ENCODE peak calls at places on chromosomes 3 and 15, in four cellular contexts. P is GM23248, U is HepG2, O is HCT116. T is an unnamed sample.

GRCh38 chr15:101262551-101262950 is 10.7 kb upstream of the CHSY1 start:
- DNase-seq in U (no peak), P (no peak), O (no peak), T (no peak)

GRCh38 chr15:40693904-40694705 is 869 bp upstream of the RAD51 start:
- DNase-seq in P (peak; percentile 39), U (peak; percentile 6), O (no peak), T (no peak)

GRCh38 chr15:51104512-51104911 is 9.8 kb upstream of the TNFAIP8L3 start:
- DNase-seq in P (peak; percentile 80), U (no peak), O (no peak), T (no peak)

GRCh38 chr3:177015881-177016280 is 181.4 kb downstream of the TBL1XR1 start:
- DNase-seq in U (no peak), O (no peak), P (no peak), T (no peak)

GRCh38 chr3:77065750-77066149 is 25.9 kb downstream of the ROBO2 start:
- DNase-seq in U (no peak), P (no peak), O (no peak), T (no peak)

GRCh38 chr3:37295925-37296324 is 121.5 kb upstream of the LRRFIP2 start:
- DNase-seq in O (no peak), P (peak; percentile 13), U (no peak), T (no peak)

GRCh38 chr3:121883507-121883906 is 10.7 kb upstream of the SLC15A2 start:
- DNase-seq in P (peak; percentile 17), O (peak; percentile 18), U (peak; percentile 35), T (peak; percentile 20)

GRCh38 chr3:173553635-173554280 is 156.2 kb downstream of the NLGN1 start:
- DNase-seq in U (peak; percentile 10), P (peak; percentile 77), O (peak; percentile 31), T (peak; percentile 32)

GRCh38 chr3:46939578-46940405 is 36.8 kb downstream of the CCDC12 start:
- DNase-seq in P (no peak), O (no peak), U (no peak), T (no peak)

GRCh38 chr15:50315814-50316630 is 39.0 kb downstream of the GABPB1 start:
- DNase-seq in P (peak; percentile 71), O (peak; percentile 31), U (peak; percentile 42), T (peak; percentile 52)

GRCh38 chr3:179410317-179410716 is 41.0 kb downstream of the GNB4 start:
- DNase-seq in O (no peak), P (peak; percentile 65), U (no peak), T (no peak)

GRCh38 chr3:102741105-102741504 is 306.3 kb downstream of the ZPLD1 start:
- DNase-seq in O (peak; percentile 8), U (no peak), P (peak; percentile 16), T (no peak)

GRCh38 chr3:157093096-157093495 is 66.9 kb downstream of the CCNL1 start:
- DNase-seq in U (no peak), O (no peak), P (no peak), T (no peak)

GRCh38 chr3:13164893-13165492 is 91.8 kb upstream of the IQSEC1 start:
- DNase-seq in P (no peak), U (no peak), O (no peak), T (no peak)

GRCh38 chr3:147864754-147865354 is 455.7 kb downstream of the ZIC1 start:
- DNase-seq in O (peak; percentile 36), P (no peak), U (no peak), T (no peak)

GRCh38 chr15:72284781-72285180 is 12.4 kb upstream of the PARP6 start:
- DNase-seq in P (peak; percentile 30), U (no peak), O (no peak), T (no peak)

GRCh38 chr3:45473841-45474240 is 85.5 kb downstream of the LARS2 start:
- DNase-seq in U (no peak), O (no peak), P (peak; percentile 93), T (no peak)

GRCh38 chr15:70856884-70857546 is 3.1 kb upstream of the LARP6 start:
- DNase-seq in O (peak; percentile 59), U (no peak), P (peak; percentile 98), T (peak; percentile 74)

GRCh38 chr3:177236704-177237103 is 39.4 kb upstream of the TBL1XR1 start:
- DNase-seq in O (no peak), P (peak; percentile 33), U (no peak), T (no peak)

GRCh38 chr15:66644000-66644787 is 57.8 kb upstream of the SMAD6 start:
- DNase-seq in O (no peak), U (peak; percentile 59), P (no peak), T (peak; percentile 24)

GRCh38 chr3:99875925-99876781 is 58.5 kb downstream of the CMSS1 start:
- DNase-seq in U (peak; percentile 74), P (peak; percentile 93), O (no peak), T (peak; percentile 94)

GRCh38 chr15:50261979-50262378 is 3.5 kb downstream of the HDC start:
- DNase-seq in O (no peak), U (no peak), P (no peak), T (no peak)

GRCh38 chr3:168081171-168081771 is 14.5 kb downstream of the GOLIM4 start:
- DNase-seq in U (no peak), O (no peak), P (peak; percentile 78), T (no peak)

GRCh38 chr3:39810647-39811161 is 1.3 kb downstream of the MYRIP start:
- DNase-seq in U (no peak), P (no peak), O (no peak), T (peak; percentile 8)

GRCh38 chr3:39809181-39809994 is at the start of gene MYRIP:
- DNase-seq in U (peak; percentile 32), P (peak; percentile 41), O (no peak), T (peak; percentile 86)

GRCh38 chr3:39808467-39809180 is 785 bp upstream of the MYRIP start:
- DNase-seq in O (no peak), P (peak; percentile 32), U (peak; percentile 5), T (peak; percentile 42)

GRCh38 chr3:39811561-39811960 is 2.2 kb downstream of the MYRIP start:
- DNase-seq in O (no peak), P (no peak), U (no peak), T (no peak)

DNA sequence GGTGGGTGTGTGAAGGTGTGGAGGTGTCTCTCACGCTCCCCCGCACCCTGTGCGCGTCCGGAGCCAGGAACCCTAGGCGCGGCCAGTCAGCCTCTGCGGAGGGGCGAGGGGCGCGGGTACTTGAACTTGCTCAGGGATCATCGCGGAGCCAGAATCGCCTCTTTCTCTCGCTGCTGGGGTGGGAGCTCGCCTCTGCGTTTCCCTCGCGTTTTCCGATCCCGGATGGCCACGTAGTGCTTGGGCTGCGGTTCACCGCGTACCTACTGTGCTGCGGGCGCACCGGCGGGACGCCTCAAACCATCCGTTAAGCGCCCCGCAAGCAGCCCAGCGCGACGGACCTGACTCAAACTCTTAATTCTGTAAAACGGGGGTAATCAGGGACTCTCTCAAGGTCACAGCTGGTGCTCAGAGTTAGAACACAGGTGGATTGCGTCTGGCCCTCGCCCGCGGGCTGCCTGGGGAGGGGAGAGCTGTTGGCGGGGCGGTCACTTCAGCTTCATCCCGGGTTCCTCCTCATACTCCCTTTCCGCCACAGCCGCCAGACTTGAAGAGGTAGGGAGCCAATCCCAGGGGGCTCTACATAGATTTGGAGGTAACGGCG is 686 bp downstream of the MYRIP start:
- DNase-seq in U (no peak), O (no peak), P (peak; percentile 3), T (peak; percentile 8)
- H3K4me3 ChIP-seq in U (peak overlapping the region; percentile 50), O (peak overlapping the region; percentile 9), P (peak overlapping the region; percentile 58), T (peak overlapping the region; percentile 34)

DNA sequence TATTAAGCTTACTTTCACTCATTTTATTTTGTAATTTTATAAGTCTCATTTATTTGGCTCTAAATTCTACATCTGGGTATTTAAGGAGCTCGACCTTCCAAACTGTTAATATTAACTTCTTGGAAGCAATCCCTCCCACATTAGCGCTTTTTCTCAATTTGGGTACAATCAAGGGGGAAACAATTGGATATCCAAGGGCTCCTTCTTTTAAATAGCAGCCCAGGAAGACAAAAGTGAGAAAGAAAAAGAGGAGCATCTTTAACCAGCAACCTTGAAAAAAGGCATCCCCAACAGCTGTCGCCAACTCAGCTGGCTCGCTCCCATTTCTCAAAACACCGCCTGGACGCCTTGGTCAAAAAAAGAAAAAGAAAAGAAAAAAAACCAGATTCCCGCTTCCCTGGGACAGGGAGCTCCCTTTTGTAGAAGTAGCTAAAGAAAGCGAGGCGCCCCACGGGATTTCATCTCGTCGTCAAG is 864 bp downstream of the C3orf70 start:
- DNase-seq in U (no peak), O (no peak), P (peak; percentile 39), T (no peak)
- TF ChIP-seq EZH2 in U (no peak), O (no peak), P (peak; percentile 93), T (peak; percentile 43)

DNA sequence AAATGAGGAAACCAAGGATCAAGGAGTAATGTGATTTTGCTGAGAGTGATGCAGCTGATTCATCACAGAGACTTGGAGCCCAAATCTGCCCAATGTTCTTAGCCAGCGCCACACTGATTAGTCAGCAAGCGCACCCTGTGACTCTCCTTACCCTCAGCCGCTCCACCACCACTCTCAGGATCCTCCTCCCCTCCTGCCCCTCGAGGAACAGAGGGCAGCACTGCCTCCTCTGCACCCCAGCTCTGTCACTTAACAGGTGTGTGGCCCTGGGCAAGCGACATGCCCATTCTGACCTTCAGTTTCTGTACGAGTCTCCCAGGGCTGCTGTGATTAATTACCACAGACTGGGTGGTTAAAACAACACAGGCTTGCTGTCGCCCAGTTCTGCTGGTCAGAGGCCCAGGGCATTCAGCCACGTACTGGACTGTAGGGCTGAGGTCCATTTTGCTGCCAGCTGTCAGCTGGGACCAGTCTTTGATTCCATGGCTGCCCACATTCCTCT is 36.1 kb upstream of the HRH1 start:
- DNase-seq in O (no peak), P (peak; percentile 92), U (no peak), T (no peak)
- H3K4me3 ChIP-seq in O (no peak overlapping the region), P (no peak overlapping the region), U (no peak overlapping the region), T (no peak overlapping the region)

GRCh38 chr15:62164500-62165028 is 521 bp downstream of the C2CD4B start:
- DNase-seq in U (no peak), P (peak; percentile 23), O (no peak), T (peak; percentile 38)

GRCh38 chr15:62165029-62165792 is at the start of gene C2CD4B:
- DNase-seq in P (peak; percentile 7), U (no peak), O (no peak), T (peak; percentile 59)

GRCh38 chr15:62163847-62164499 is 1.1 kb downstream of the C2CD4B start:
- DNase-seq in O (no peak), P (peak; percentile 20), U (no peak), T (peak; percentile 26)

GRCh38 chr15:62165793-62166380 is 802 bp upstream of the C2CD4B start:
- DNase-seq in O (no peak), U (no peak), P (no peak), T (no peak)

DNA sequence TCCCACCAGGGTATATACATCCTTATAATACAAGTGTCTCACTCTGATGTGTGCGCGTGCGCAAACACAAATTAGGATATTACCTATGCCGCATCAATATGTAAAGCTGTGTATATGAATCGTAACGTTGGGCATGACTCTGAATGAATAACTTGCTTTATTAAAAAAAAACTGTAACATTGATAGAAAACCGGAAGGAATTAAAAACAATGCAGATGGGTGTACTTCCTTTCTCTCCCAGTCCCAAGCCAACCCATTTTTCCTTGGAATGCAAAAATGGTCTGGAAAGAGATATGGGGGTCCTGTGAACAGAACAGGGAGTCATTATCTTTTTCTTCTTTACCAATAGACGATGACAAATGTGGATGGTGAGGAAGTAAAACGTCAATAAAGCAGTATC is 1.7 kb downstream of the C2CD4B start:
- DNase-seq in U (no peak), P (no peak), O (no peak), T (no peak)
- TF ChIP-seq EZH2 in U (no peak), P (peak; percentile 74), O (no peak), T (no peak)

DNA sequence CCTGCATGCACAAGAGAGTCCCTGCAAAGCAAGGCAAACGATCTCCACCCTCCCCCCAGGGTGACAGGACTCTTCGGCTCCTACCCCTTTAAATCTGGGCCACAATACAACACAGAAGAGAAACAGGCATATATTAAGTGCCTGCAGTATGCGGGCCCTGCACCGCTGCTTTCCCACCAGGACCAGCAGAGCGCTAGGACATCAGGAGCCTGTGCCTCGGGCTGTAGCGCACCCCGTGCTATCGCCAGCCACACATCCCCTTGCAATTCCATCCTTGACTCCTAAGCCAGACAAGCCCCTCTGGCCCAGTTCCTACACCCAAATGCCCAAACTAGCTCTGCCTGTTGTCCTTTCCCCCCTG is 4.1 kb downstream of the GALNT15 start:
- DNase-seq in P (no peak), O (no peak), U (no peak), T (no peak)
- H3K4me3 ChIP-seq in P (no peak overlapping the region), O (no peak overlapping the region), U (no peak overlapping the region), T (no peak overlapping the region)